ENCODE peak calls at places on chromosomes 3 and 15, in eight cellular contexts. T, V, X, L, G, D, R and W are unnamed samples.

GRCh38 chr3:32203854-32204253 is 34.6 kb upstream of the CMTM8 start:
- DNase-seq in G (no peak), R (peak), D (no peak), L (no peak), T (no peak), X (no peak), V (no peak), W (no peak)

GRCh38 chr15:100570282-100570681 is 31.7 kb downstream of the LINS1 start:
- DNase-seq in X (no peak), D (no peak), V (peak), T (no peak), G (no peak), R (no peak), L (no peak), W (no peak)

GRCh38 chr3:124995460-124995994 is 60.3 kb downstream of the HEG1 start:
- DNase-seq in L (peak), T (peak), G (peak), X (peak), D (peak), R (peak), V (peak), W (peak)

GRCh38 chr15:90239371-90239770 is 5.4 kb downstream of the GDPGP1 start:
- DNase-seq in V (no peak), D (no peak), T (no peak), G (no peak), R (no peak), L (no peak), X (no peak), W (no peak)

GRCh38 chr3:57755368-57756021 is 614 bp upstream of the SLMAP start:
- DNase-seq in D (peak), X (peak), T (peak), G (peak), V (peak), L (peak), R (peak), W (peak)

GRCh38 chr3:149657796-149658443 is at the start of gene WWTR1:
- DNase-seq in X (peak), R (peak), L (peak), V (peak), T (no peak), G (peak), D (peak), W (no peak)

GRCh38 chr15:51649659-51650521 is 27.3 kb upstream of the DMXL2 start:
- DNase-seq in G (peak), R (peak), T (peak), V (peak), X (no peak), D (peak), L (peak), W (peak)

GRCh38 chr3:17070560-17070959 is 185.8 kb downstream of the PLCL2 start:
- DNase-seq in X (peak), L (no peak), G (no peak), D (no peak), T (no peak), R (peak), V (peak), W (no peak)

GRCh38 chr3:10357095-10357494 is 36.2 kb upstream of the SEC13 start:
- DNase-seq in D (no peak), T (no peak), R (no peak), V (no peak), L (no peak), G (no peak), X (no peak), W (no peak)

GRCh38 chr15:47872869-47873301 is 155.6 kb downstream of the SEMA6D start:
- DNase-seq in V (no peak), T (peak), D (no peak), L (no peak), G (no peak), X (no peak), R (no peak), W (no peak)

GRCh38 chr3:115040673-115041286 is 106.3 kb downstream of the ZBTB20 start:
- DNase-seq in V (peak), L (peak), D (peak), G (peak), R (peak), T (peak), X (no peak), W (peak)

GRCh38 chr3:128354788-128355548 is 111.7 kb downstream of the DNAJB8 start:
- DNase-seq in G (no peak), L (no peak), R (no peak), X (no peak), D (no peak), T (no peak), V (no peak), W (no peak)

GRCh38 chr3:117629505-117629904 is 919.9 kb downstream of the TUSC7 start:
- DNase-seq in G (no peak), L (no peak), T (peak), V (no peak), R (no peak), D (no peak), X (no peak), W (no peak)

GRCh38 chr3:172913911-172914730 is 163.6 kb downstream of the ECT2 start:
- DNase-seq in L (no peak), D (no peak), V (no peak), X (no peak), G (no peak), R (no peak), T (no peak), W (no peak)

GRCh38 chr15:96234109-96234892 is 96.2 kb upstream of the NR2F2 start:
- DNase-seq in T (peak), R (no peak), D (no peak), L (no peak), G (no peak), V (peak), X (no peak), W (no peak)

GRCh38 chr3:129604223-129604941 is 2.1 kb downstream of the PLXND1 start:
- DNase-seq in D (no peak), L (no peak), R (no peak), G (no peak), T (no peak), X (no peak), V (no peak), W (no peak)

GRCh38 chr3:175398676-175399075 is 539.5 kb downstream of the NAALADL2 start:
- DNase-seq in V (no peak), X (no peak), T (no peak), R (peak), G (no peak), L (no peak), D (no peak), W (no peak)

GRCh38 chr15:89203705-89204273 is 17.6 kb downstream of the RLBP1 start:
- DNase-seq in X (no peak), D (peak), L (no peak), G (no peak), T (no peak), V (no peak), R (no peak), W (no peak)

GRCh38 chr3:139318431-139318816 is 25.4 kb upstream of the MRPS22 start:
- DNase-seq in L (no peak), G (no peak), R (no peak), T (no peak), X (no peak), V (no peak), D (no peak), W (no peak)

GRCh38 chr15:89371145-89372044 is 36.8 kb upstream of the POLG start:
- DNase-seq in D (no peak), V (peak), X (no peak), L (no peak), R (no peak), T (no peak), G (no peak), W (no peak)

GRCh38 chr3:71061037-71061436 is 522.5 kb downstream of the FOXP1 start:
- DNase-seq in T (no peak), X (no peak), R (no peak), G (no peak), D (no peak), V (no peak), L (no peak), W (no peak)

GRCh38 chr3:37824954-37825328 is 36.7 kb upstream of the CTDSPL start:
- DNase-seq in L (no peak), T (no peak), G (no peak), V (no peak), D (no peak), R (no peak), X (no peak), W (no peak)

GRCh38 chr3:141122455-141123030 is 71.4 kb downstream of the SPSB4 start:
- DNase-seq in V (no peak), R (no peak), X (no peak), G (no peak), L (no peak), T (no peak), D (no peak), W (no peak)

GRCh38 chr3:52046186-52046913 is 10.0 kb downstream of the DUSP7 start:
- DNase-seq in L (no peak), T (no peak), D (no peak), V (peak), X (no peak), R (peak), G (no peak), W (no peak)

GRCh38 chr3:54670269-54671000 is 257.4 kb downstream of the LRTM1 start:
- DNase-seq in R (no peak), T (peak), D (no peak), L (no peak), G (no peak), V (no peak), X (no peak), W (no peak)

GRCh38 chr3:54274607-54275006 is 152.3 kb downstream of the CACNA2D3 start:
- DNase-seq in G (no peak), X (no peak), R (no peak), D (no peak), V (no peak), L (no peak), T (peak), W (no peak)

GRCh38 chr3:102230057-102230456 is 204.8 kb upstream of the ZPLD1 start:
- DNase-seq in V (no peak), L (no peak), D (no peak), R (no peak), X (no peak), T (no peak), G (no peak), W (no peak)

GRCh38 chr3:64888840-64889239 is 201.0 kb upstream of the ADAMTS9 start:
- DNase-seq in L (no peak), X (no peak), T (no peak), G (no peak), R (no peak), V (no peak), D (no peak), W (no peak)

GRCh38 chr3:52090131-52090548 is 33.8 kb upstream of the DUSP7 start:
- DNase-seq in X (no peak), L (no peak), D (no peak), T (no peak), R (peak), G (no peak), V (peak), W (no peak)

GRCh38 chr3:10845240-10845761 is 29.3 kb downstream of the SLC6A11 start:
- DNase-seq in G (no peak), X (no peak), R (no peak), L (no peak), T (no peak), D (no peak), V (no peak), W (no peak)

GRCh38 chr3:100045696-100046095 is 68.6 kb downstream of the FILIP1L start:
- DNase-seq in L (no peak), X (peak), G (no peak), R (peak), D (no peak), T (no peak), V (peak), W (no peak)